ENCODE peak calls at places on chromosomes 2 and 18, in nine cellular contexts. A, T, W, J, C, M, V, H and S are unnamed samples.

GRCh38 chr2:159882069-159882468 is 84.1 kb upstream of the CD302 start:
- DNase-seq in H (no peak), M (no peak), C (no peak), A (no peak), V (no peak), T (no peak), J (no peak), W (no peak), S (no peak)

GRCh38 chr2:112121682-112122254 is 16.4 kb upstream of the FBLN7 start:
- DNase-seq in C (no peak), M (peak; percentile 38), H (no peak), A (peak; percentile 64), J (peak; percentile 41), V (no peak), T (no peak), W (no peak), S (peak; percentile 24)

GRCh38 chr18:73684651-73685050 is 463.0 kb downstream of the FBXO15 start:
- DNase-seq in H (no peak), V (no peak), J (no peak), W (no peak), M (no peak), C (no peak), A (no peak), T (no peak), S (no peak)

GRCh38 chr2:78992451-78992806 is 33.1 kb upstream of the REG3G start:
- DNase-seq in T (no peak), J (peak; percentile 69), V (no peak), H (no peak), A (no peak), W (no peak), M (peak; percentile 53), C (no peak), S (no peak)

GRCh38 chr2:118993392-118993752 is 51.4 kb downstream of the MARCO start:
- DNase-seq in T (no peak), H (no peak), V (no peak), C (no peak), J (no peak), M (no peak), A (no peak), W (no peak), S (no peak)

GRCh38 chr18:26703170-26703933 is 155.0 kb upstream of the KCTD1 start:
- DNase-seq in J (no peak), T (no peak), H (no peak), V (no peak), W (no peak), A (no peak), C (no peak), M (no peak), S (no peak)

GRCh38 chr2:133456156-133456555 is 112.1 kb downstream of the NCKAP5 start:
- DNase-seq in H (no peak), M (no peak), W (no peak), C (no peak), J (no peak), A (no peak), V (no peak), T (no peak), S (no peak)

GRCh38 chr2:144835634-144836351 is 315.9 kb upstream of the ZEB2 start:
- DNase-seq in V (no peak), A (no peak), M (no peak), T (no peak), H (no peak), C (no peak), W (no peak), J (no peak), S (no peak)

GRCh38 chr2:67304300-67304890 is 92.7 kb upstream of the ETAA1 start:
- DNase-seq in M (no peak), T (no peak), H (no peak), J (no peak), C (no peak), W (no peak), V (no peak), A (no peak), S (no peak)

GRCh38 chr2:55885944-55886281 is 37.7 kb downstream of the EFEMP1 start:
- DNase-seq in J (no peak), W (no peak), M (no peak), T (no peak), V (no peak), C (no peak), A (no peak), H (no peak), S (no peak)

GRCh38 chr2:35973132-35973736 is 382.3 kb upstream of the CRIM1 start:
- DNase-seq in V (no peak), J (peak; percentile 46), M (no peak), H (no peak), C (no peak), T (no peak), W (no peak), A (no peak), S (no peak)

GRCh38 chr2:212157011-212157410 is 381.6 kb downstream of the ERBB4 start:
- DNase-seq in W (no peak), V (no peak), M (no peak), C (no peak), T (no peak), H (no peak), A (no peak), J (no peak), S (no peak)

GRCh38 chr18:22800551-22800951 is 132.6 kb upstream of the RBBP8 start:
- DNase-seq in J (no peak), M (no peak), H (peak; percentile 47), V (peak; percentile 13), T (no peak), A (peak; percentile 9), W (no peak), C (no peak), S (no peak)

GRCh38 chr2:128358941-128359731 is 40.5 kb upstream of the HS6ST1 start:
- DNase-seq in H (no peak), C (no peak), J (no peak), V (no peak), M (no peak), W (no peak), A (no peak), T (peak; percentile 72), S (no peak)

GRCh38 chr18:78006805-78007204 is 757.2 kb downstream of the GALR1 start:
- DNase-seq in M (no peak), C (no peak), A (no peak), W (no peak), J (no peak), V (no peak), T (no peak), H (no peak), S (no peak)

GRCh38 chr2:197560146-197560665 is 44.3 kb downstream of the MOB4 start:
- DNase-seq in H (no peak), W (no peak), A (no peak), V (no peak), J (no peak), T (no peak), C (no peak), M (no peak), S (no peak)

GRCh38 chr2:101696272-101697123 is 1.0 kb upstream of the MAP4K4 start:
- DNase-seq in J (peak; percentile 13), T (peak; percentile 46), W (no peak), H (peak; percentile 33), V (peak; percentile 26), M (peak; percentile 52), A (peak; percentile 22), C (no peak), S (no peak)

GRCh38 chr2:172103471-172104292 is 982 bp upstream of the DLX2 start:
- DNase-seq in M (peak; percentile 83), T (peak; percentile 96), A (peak; percentile 73), W (no peak), C (peak; percentile 50), H (peak; percentile 48), V (peak; percentile 82), J (peak; percentile 89), S (no peak)
- TF ChIP-seq CTCF in M (peak; percentile 91), T (peak; percentile 97), A (peak; percentile 68), W (peak; percentile 94), C (peak; percentile 81), H (peak; percentile 56), V (peak; percentile 71), J (peak; percentile 94), S (peak; percentile 92)

GRCh38 chr18:76722224-76723061 is 99.9 kb upstream of the ZNF236 start:
- DNase-seq in H (no peak), W (no peak), J (no peak), V (no peak), A (no peak), C (no peak), T (peak; percentile 80), M (no peak), S (no peak)

GRCh38 chr18:76720683-76721082 is 101.7 kb upstream of the ZNF236 start:
- DNase-seq in T (no peak), W (no peak), V (no peak), C (no peak), H (no peak), M (no peak), J (no peak), A (peak; percentile 23), S (no peak)

GRCh38 chr18:76725445-76725844 is 96.9 kb upstream of the ZNF236 start:
- DNase-seq in C (no peak), V (no peak), J (no peak), H (no peak), T (no peak), A (no peak), W (no peak), M (no peak), S (no peak)

GRCh38 chr18:76721207-76721996 is 101.0 kb upstream of the ZNF236 start:
- DNase-seq in M (no peak), T (no peak), J (no peak), V (no peak), H (no peak), W (peak; percentile 38), C (peak; percentile 36), A (no peak), S (no peak)
- TF ChIP-seq CTCF in M (no peak), T (no peak), J (no peak), V (no peak), H (no peak), W (no peak), C (no peak), A (no peak), S (no peak)

GRCh38 chr18:40293311-40293710 is 1661.7 kb upstream of the PIK3C3 start:
- DNase-seq in M (no peak), T (no peak), H (no peak), W (no peak), J (peak; percentile 12), A (no peak), C (no peak), V (no peak), S (no peak)
- TF ChIP-seq CTCF in M (no peak), T (peak; percentile 33), H (no peak), W (no peak), J (peak; percentile 27), A (no peak), C (no peak), V (no peak), S (no peak)

DNA sequence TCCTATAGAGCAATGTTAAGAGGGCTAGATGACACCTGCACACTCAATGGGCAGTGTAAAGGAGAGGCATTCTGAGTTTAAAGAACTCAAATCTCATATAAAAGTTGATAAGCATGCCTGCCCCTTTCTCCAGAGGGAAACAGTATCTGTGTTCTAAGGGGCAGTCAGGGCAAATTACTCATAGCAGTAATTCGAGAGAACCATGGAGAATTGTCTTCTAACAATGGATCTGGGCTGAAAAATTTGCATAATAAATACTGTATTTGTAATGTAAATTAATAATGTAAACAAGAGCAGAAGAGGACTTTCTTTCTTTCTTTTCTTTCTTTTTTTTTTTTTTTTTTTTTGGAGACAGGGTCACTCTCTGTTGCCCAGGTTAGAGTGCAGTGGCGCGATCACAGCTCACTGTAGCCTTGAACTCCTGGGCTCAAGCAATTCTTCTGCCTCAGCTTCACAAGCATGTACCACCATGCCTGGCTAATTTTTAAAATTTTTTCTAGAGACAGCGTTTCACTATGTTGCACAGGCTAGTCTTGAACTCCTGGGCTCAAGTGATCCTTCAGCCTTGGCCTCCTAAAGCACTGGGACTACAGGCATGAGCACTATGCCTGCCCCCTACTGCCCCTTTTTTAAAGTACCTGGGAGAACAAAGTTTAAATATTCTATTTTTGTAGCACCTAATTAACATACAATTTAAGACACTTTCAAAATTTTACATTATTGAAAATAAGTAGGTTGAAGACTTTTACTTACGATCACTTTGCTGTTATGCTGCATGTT is 70.6 kb downstream of the OTX1 start:
- DNase-seq in T (no peak), A (no peak), J (no peak), W (no peak), V (no peak), H (no peak), C (no peak), M (no peak), S (no peak)
- TF ChIP-seq CTCF in T (no peak), A (no peak), J (no peak), W (no peak), V (no peak), H (no peak), C (no peak), M (no peak), S (no peak)